ENCODE peak calls at places on chromosomes 3 and 15, in seven cellular contexts. X is HS-27A; L is foreskin keratinocyte; I is RWPE1; R is activated CD4-positive, CD25-positive, alpha-beta regulatory T cell; C is activated T-helper 1 cell treated with anti-CD3 and anti-CD28 coated beads, Interleukin-2, amount 50 U/mL, for 16 hours; G is CD14-positive monocyte. Z is an unnamed sample.

GRCh38 chr15:98413973-98414546 is 234.3 kb upstream of the IGF1R start:
- DNase-seq in X (no peak), L (no peak), I (no peak), R (no peak), C (no peak), G (no peak), Z (no peak)

GRCh38 chr15:78077053-78077859 is at the start of gene TBC1D2B:
- DNase-seq in X (no peak), L (no peak), I (peak; percentile 63), R (peak; percentile 45), C (peak; percentile 51), G (no peak), Z (peak; percentile 42)

GRCh38 chr15:89628791-89629715 is 26.2 kb downstream of the KIF7 start:
- DNase-seq in X (no peak), L (no peak), I (no peak), R (no peak), C (no peak), G (no peak), Z (no peak)

GRCh38 chr3:97927699-97928098 is 44.5 kb downstream of the RIOX2 start:
- DNase-seq in X (no peak), L (no peak), I (no peak), R (no peak), C (no peak), G (no peak), Z (no peak)

GRCh38 chr15:74781673-74782595 is at the start of gene CSK:
- DNase-seq in X (no peak), L (no peak), I (peak; percentile 89), R (peak; percentile 56), C (peak; percentile 45), G (peak; percentile 74), Z (no peak)

GRCh38 chr3:58560771-58561311 is 16.4 kb downstream of the FAM107A start:
- DNase-seq in X (peak; percentile 94), L (peak; percentile 83), I (peak; percentile 43), R (no peak), C (no peak), G (no peak), Z (no peak)

GRCh38 chr3:40968666-40969065 is 230.6 kb upstream of the CTNNB1 start:
- DNase-seq in X (no peak), L (no peak), I (no peak), R (no peak), C (no peak), G (no peak), Z (no peak)

GRCh38 chr3:161349529-161350278 is 21.6 kb downstream of the SPTSSB start:
- DNase-seq in X (peak; percentile 31), L (peak; percentile 91), I (peak; percentile 93), R (no peak), C (no peak), G (no peak), Z (no peak)

GRCh38 chr15:43828061-43828657 is 1.4 kb downstream of the WDR76 start:
- DNase-seq in X (no peak), L (no peak), I (no peak), R (no peak), C (no peak), G (no peak), Z (no peak)

GRCh38 chr3:57757642-57758297 is 1.7 kb downstream of the SLMAP start:
- DNase-seq in X (no peak), L (no peak), I (no peak), R (no peak), C (no peak), G (no peak), Z (no peak)

GRCh38 chr3:133531981-133532380 is 41.5 kb upstream of the CDV3 start:
- DNase-seq in X (peak; percentile 79), L (no peak), I (no peak), R (no peak), C (no peak), G (no peak), Z (no peak)

GRCh38 chr15:92521624-92522008 is 127.9 kb downstream of the ST8SIA2 start:
- DNase-seq in X (peak; percentile 8), L (peak; percentile 10), I (peak; percentile 58), R (no peak), C (no peak), G (no peak), Z (no peak)

GRCh38 chr3:126124148-126124868 is 40.4 kb upstream of the SLC41A3 start:
- DNase-seq in X (no peak), L (no peak), I (no peak), R (no peak), C (no peak), G (peak; percentile 10), Z (no peak)

GRCh38 chr15:81155375-81156218 is 21.5 kb downstream of the CFAP161 start:
- DNase-seq in X (no peak), L (no peak), I (peak; percentile 57), R (no peak), C (no peak), G (no peak), Z (no peak)

GRCh38 chr3:53493997-53494791 is at the start of gene CACNA1D:
- DNase-seq in X (no peak), L (no peak), I (peak; percentile 21), R (no peak), C (no peak), G (no peak), Z (no peak)

GRCh38 chr15:76059320-76060097 is at the start of gene TMEM266:
- DNase-seq in X (no peak), L (no peak), I (peak; percentile 57), R (no peak), C (no peak), G (no peak), Z (no peak)

GRCh38 chr3:88189361-88189810 is 39.6 kb downstream of the C3orf38 start:
- DNase-seq in X (no peak), L (no peak), I (no peak), R (no peak), C (no peak), G (no peak), Z (no peak)

GRCh38 chr3:78707094-78707493 is 1060.7 kb downstream of the ROBO1 start:
- DNase-seq in X (no peak), L (no peak), I (no peak), R (no peak), C (no peak), G (no peak), Z (no peak)